ENCODE peak calls at places on chromosomes 4 and X, in four cellular contexts. V is body of pancreas, M is lower lobe of right lung, X is thoracic aorta. H is an unnamed sample.

GRCh38 chr4:185587444-185588161 is 52.3 kb upstream of the PDLIM3 start:
- DNase-seq in V (no peak), M (no peak), X (no peak), H (peak)

GRCh38 chrX:104013158-104013557 is 350 bp downstream of the H2BW1 start:
- DNase-seq in V (no peak), M (no peak), X (no peak), H (no peak)

GRCh38 chr4:5470318-5470889 is 238.0 kb downstream of the EVC2 start:
- DNase-seq in V (no peak), M (no peak), X (no peak), H (no peak)

GRCh38 chr4:48194986-48195773 is 61.1 kb upstream of the TXK start:
- DNase-seq in V (no peak), M (no peak), X (no peak), H (no peak)

GRCh38 chrX:28124416-28124815 is 143.2 kb upstream of the DCAF8L1 start:
- DNase-seq in V (no peak), M (no peak), X (no peak), H (no peak)

GRCh38 chrX:154549766-154550165 is 2.3 kb downstream of the IKBKG start:
- DNase-seq in V (no peak), M (no peak), X (no peak), H (no peak)

GRCh38 chrX:21966866-21967265 is 26.4 kb downstream of the SMS start:
- DNase-seq in V (no peak), M (no peak), X (no peak), H (no peak)

GRCh38 chr4:16967722-16968121 is 69.3 kb upstream of the LDB2 start:
- DNase-seq in V (peak), M (no peak), X (no peak), H (peak)

GRCh38 chrX:39418936-39419659 is 617.8 kb downstream of the MID1IP1 start:
- DNase-seq in V (peak), M (no peak), X (no peak), H (no peak)

GRCh38 chr4:119300388-119301131 is 21.4 kb downstream of the FABP2 start:
- DNase-seq in V (peak), M (peak), X (peak), H (peak)

GRCh38 chr4:103786014-103786413 is 66.2 kb upstream of the TACR3 start:
- DNase-seq in V (no peak), M (no peak), X (no peak), H (no peak)

GRCh38 chrX:153725039-153725831 is 579 bp downstream of the ABCD1 start:
- DNase-seq in V (peak), M (no peak), X (no peak), H (no peak)

GRCh38 chr4:5569451-5569850 is 138.9 kb downstream of the EVC2 start:
- DNase-seq in V (no peak), M (no peak), X (no peak), H (no peak)

GRCh38 chrX:101383679-101384078 is 2.3 kb downstream of the BTK start:
- DNase-seq in V (no peak), M (no peak), X (no peak), H (peak)

GRCh38 chr4:78293841-78294301 is 236.7 kb downstream of the FRAS1 start:
- DNase-seq in V (no peak), M (no peak), X (no peak), H (no peak)

GRCh38 chrX:32153586-32153985 is 1057.8 kb downstream of the DMD start:
- DNase-seq in V (no peak), M (no peak), X (no peak), H (no peak)

GRCh38 chrX:43964936-43965335 is 8.3 kb downstream of the NDP start:
- DNase-seq in V (no peak), M (no peak), X (no peak), H (no peak)

GRCh38 chr4:81648576-81649272 is 177.0 kb upstream of the RASGEF1B start:
- DNase-seq in V (no peak), M (no peak), X (no peak), H (no peak)

GRCh38 chrX:132266583-132267355 is 47.5 kb upstream of the RAP2C start:
- DNase-seq in V (no peak), M (no peak), X (no peak), H (no peak)

GRCh38 chr4:20603671-20604313 is 96.5 kb upstream of the PACRGL start:
- DNase-seq in V (no peak), M (no peak), X (no peak), H (no peak)

GRCh38 chr4:6281436-6282144 is 11.9 kb downstream of the WFS1 start:
- DNase-seq in V (no peak), M (no peak), X (no peak), H (peak)

GRCh38 chr4:55345054-55345453 is 988 bp upstream of the SRD5A3 start:
- DNase-seq in V (no peak), M (no peak), X (no peak), H (no peak)

GRCh38 chr4:78704317-78704716 is 71.8 kb upstream of the BMP2K start:
- DNase-seq in V (no peak), M (no peak), X (no peak), H (no peak)

GRCh38 chrX:12949927-12950656 is 24.8 kb upstream of the TMSB4X start:
- DNase-seq in V (peak), M (peak), X (peak), H (peak)

GRCh38 chrX:153631346-153631745 is 15.7 kb upstream of the DUSP9 start:
- DNase-seq in V (no peak), M (no peak), X (no peak), H (no peak)

GRCh38 chr4:26307027-26307426 is 13.8 kb upstream of the RBPJ start:
- DNase-seq in V (no peak), M (no peak), X (no peak), H (no peak)

GRCh38 chrX:153539171-153539978 is 21.9 kb downstream of the ATP2B3 start:
- DNase-seq in V (peak), M (peak), X (no peak), H (peak)

GRCh38 chrX:97531824-97532223 is 648.1 kb downstream of the RPA4 start:
- DNase-seq in V (no peak), M (no peak), X (no peak), H (no peak)

GRCh38 chr4:15665738-15666365 is 10.7 kb upstream of the FBXL5 start:
- DNase-seq in V (no peak), M (no peak), X (no peak), H (no peak)

GRCh38 chr4:182549386-182549785 is 306.2 kb downstream of the TENM3 start:
- DNase-seq in V (no peak), M (no peak), X (no peak), H (no peak)

GRCh38 chr4:54568184-54568583 is 89.6 kb upstream of the KIT start:
- DNase-seq in V (no peak), M (no peak), X (no peak), H (no peak)

GRCh38 chr4:143512978-143513313 is 556 bp upstream of the SMARCA5 start:
- DNase-seq in V (no peak), M (no peak), X (no peak), H (no peak)
- TF ChIP-seq CTCF in V (no peak), M (no peak), X (no peak), H (no peak)

DNA sequence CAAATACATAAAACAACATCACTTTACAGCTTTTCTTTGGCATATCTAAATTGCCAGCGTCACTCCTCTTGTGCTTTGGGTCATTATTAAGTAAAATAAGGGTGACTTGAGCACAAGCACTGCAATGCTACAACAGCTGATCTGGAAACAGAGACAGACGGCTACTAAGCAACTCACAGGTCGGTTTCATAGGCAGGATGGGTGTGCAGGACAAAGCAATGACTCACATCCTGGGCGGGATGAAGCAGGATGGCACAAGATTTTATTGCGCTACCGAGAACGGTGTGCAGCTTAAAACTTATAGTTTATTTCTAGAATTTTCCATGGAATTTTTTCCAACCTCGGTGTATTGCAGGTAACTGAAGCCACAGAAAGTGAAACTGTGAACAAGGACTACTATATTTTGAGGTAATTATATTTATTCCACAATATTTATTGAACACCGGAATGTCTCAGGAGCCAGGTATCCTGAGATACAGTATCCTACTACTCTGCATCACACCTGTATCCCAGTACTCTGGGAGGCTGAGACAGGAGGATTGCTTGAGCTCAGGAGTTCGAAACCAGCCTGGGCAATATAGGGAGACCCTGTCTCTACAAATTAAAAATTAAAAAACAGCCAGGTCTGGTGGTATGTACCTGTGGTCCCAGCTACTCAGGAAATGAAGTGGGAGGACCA is 215.5 kb downstream of the APBB2 start:
- DNase-seq in V (no peak), M (no peak), X (no peak), H (no peak)
- H3K4me3 ChIP-seq in V (no peak), M (no peak), X (no peak), H (no peak)

GRCh38 chr4:146654976-146655761 is 16.5 kb downstream of the POU4F2 start:
- DNase-seq in V (no peak), M (no peak), X (no peak), H (no peak)
- TF ChIP-seq CTCF in V (no peak), M (no peak), X (no peak), H (no peak)

DNA sequence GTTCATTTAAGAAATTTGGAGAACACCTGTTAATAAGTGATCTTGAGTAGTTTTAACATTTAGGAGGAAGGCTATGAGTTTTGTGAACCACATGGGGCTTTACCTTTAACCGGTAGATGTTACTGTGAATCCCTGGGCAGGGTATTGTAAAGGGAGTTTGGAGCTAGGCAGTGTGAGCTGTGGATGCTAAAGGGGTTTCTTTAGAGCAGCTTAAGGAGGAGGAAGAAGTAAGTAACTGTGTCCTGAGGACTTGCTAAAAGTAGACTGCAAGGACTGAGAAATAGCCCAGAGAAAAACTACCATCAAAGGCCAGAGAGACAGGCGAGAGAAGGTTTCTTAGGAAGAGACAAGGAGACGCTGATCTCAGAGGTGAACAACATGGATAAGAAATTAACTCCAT is 5.6 kb downstream of the RHOH start:
- DNase-seq in V (no peak), M (no peak), X (no peak), H (no peak)
- H3K4me3 ChIP-seq in V (no peak), M (peak), X (no peak), H (no peak)

GRCh38 chr4:60656171-60656570 is 544.0 kb upstream of the ADGRL3 start:
- DNase-seq in V (no peak), M (no peak), X (no peak), H (no peak)
- TF ChIP-seq CTCF in V (no peak), M (no peak), X (no peak), H (no peak)

DNA sequence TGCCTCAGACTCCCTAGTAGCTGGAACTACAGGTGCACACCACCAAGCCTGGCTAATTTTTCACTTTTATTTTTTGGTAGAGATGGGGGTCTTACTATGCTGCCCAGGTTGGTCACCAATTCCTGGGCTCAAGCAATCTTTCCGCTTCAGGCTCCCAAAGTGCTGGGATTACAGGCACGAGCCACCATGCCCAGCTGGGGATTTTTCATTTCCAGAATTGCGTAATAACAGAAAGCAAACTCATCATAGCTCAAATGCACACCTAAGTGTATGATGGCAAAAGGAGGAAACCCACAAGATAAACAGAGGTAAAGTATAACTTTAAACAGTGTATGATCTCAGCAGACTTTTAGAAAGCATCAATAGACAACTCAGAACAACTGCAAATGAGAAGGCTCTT is 56.2 kb downstream of the TEX11 start:
- DNase-seq in V (no peak), M (no peak), X (no peak), H (no peak)
- H3K4me3 ChIP-seq in V (no peak), M (no peak), X (no peak), H (no peak)

GRCh38 chr4:155972098-155972497 is 18.4 kb upstream of the CTSO start:
- DNase-seq in V (no peak), M (no peak), X (no peak), H (no peak)
- TF ChIP-seq CTCF in V (no peak), M (peak), X (no peak), H (no peak)

GRCh38 chrX:34654939-34655338 is 2.1 kb downstream of the TMEM47 start:
- DNase-seq in V (no peak), M (no peak), X (no peak), H (no peak)
- H3K4me3 ChIP-seq in V (no peak), M (peak), X (peak), H (no peak)

GRCh38 chrX:16103625-16104024 is 19.7 kb upstream of the GRPR start:
- DNase-seq in V (no peak), M (no peak), X (no peak), H (no peak)
- TF ChIP-seq CTCF in V (no peak), M (no peak), X (no peak), H (no peak)